ENCODE peak calls at places on chromosomes 11 and 22, in nine cellular contexts. E, W, C, G, Q, Y, O, N and Z are unnamed samples.

GRCh38 chr11:64670975-64671374 is 52.0 kb downstream of the NRXN2 start:
- ATAC-seq in E (no peak), W (no peak), C (no peak), G (no peak), Q (peak; percentile 52), Y (no peak), O (no peak), N (no peak), Z (no peak)

GRCh38 chr11:121497176-121497995 is 44.6 kb upstream of the SORL1-AS1 start:
- ATAC-seq in E (no peak), W (no peak), C (peak; percentile 37), G (no peak), Q (peak; percentile 70), Y (no peak), O (no peak), N (no peak), Z (no peak)

GRCh38 chr11:14107071-14107470 is 144.5 kb downstream of the SPON1 start:
- ATAC-seq in E (no peak), W (no peak), C (no peak), G (no peak), Q (no peak), Y (no peak), O (no peak), N (no peak), Z (no peak)

GRCh38 chr22:22979954-22980353 is 90.4 kb upstream of the GNAZ start:
- ATAC-seq in E (no peak), W (no peak), C (no peak), G (no peak), Q (no peak), Y (no peak), O (no peak), N (no peak), Z (no peak)

GRCh38 chr22:20475115-20475436 is 20.5 kb downstream of the KLHL22 start:
- ATAC-seq in E (no peak), W (no peak), C (no peak), G (no peak), Q (no peak), Y (no peak), O (no peak), N (no peak), Z (no peak)

GRCh38 chr11:59771605-59772004 is 16.4 kb downstream of the STX3 start:
- ATAC-seq in E (no peak), W (no peak), C (no peak), G (no peak), Q (peak; percentile 6), Y (no peak), O (no peak), N (no peak), Z (no peak)

GRCh38 chr11:3217751-3218482 is 696 bp downstream of the MRGPRG start:
- ATAC-seq in E (no peak), W (no peak), C (no peak), G (no peak), Q (no peak), Y (no peak), O (no peak), N (no peak), Z (no peak)

GRCh38 chr11:126893796-126894195 is 106.8 kb downstream of the KIRREL3 start:
- ATAC-seq in E (peak; percentile 64), W (no peak), C (no peak), G (no peak), Q (no peak), Y (no peak), O (no peak), N (no peak), Z (no peak)

GRCh38 chr11:34266987-34267386 is 90.8 kb downstream of the ABTB2 start:
- ATAC-seq in E (no peak), W (no peak), C (no peak), G (peak; percentile 38), Q (no peak), Y (no peak), O (no peak), N (no peak), Z (peak; percentile 41)

GRCh38 chr11:75374646-75375045 is 23.2 kb upstream of the ARRB1 start:
- ATAC-seq in E (no peak), W (no peak), C (no peak), G (no peak), Q (no peak), Y (no peak), O (no peak), N (no peak), Z (no peak)

GRCh38 chr11:123405123-123405592 is 24.9 kb upstream of the GRAMD1B start:
- ATAC-seq in E (no peak), W (no peak), C (peak; percentile 27), G (peak; percentile 94), Q (peak; percentile 54), Y (no peak), O (no peak), N (no peak), Z (no peak)

GRCh38 chr11:66745356-66746235 is 16.6 kb upstream of the SPTBN2 start:
- ATAC-seq in E (peak; percentile 33), W (peak; percentile 32), C (peak; percentile 51), G (peak; percentile 19), Q (peak; percentile 61), Y (peak; percentile 40), O (peak; percentile 67), N (peak; percentile 22), Z (peak; percentile 52)

GRCh38 chr22:41273128-41273527 is 12.9 kb downstream of the RANGAP1 start:
- ATAC-seq in E (no peak), W (no peak), C (no peak), G (no peak), Q (no peak), Y (no peak), O (no peak), N (no peak), Z (no peak)

GRCh38 chr22:23245045-23245798 is 64.9 kb downstream of the BCR start:
- ATAC-seq in E (peak; percentile 18), W (no peak), C (no peak), G (no peak), Q (no peak), Y (no peak), O (no peak), N (no peak), Z (no peak)

GRCh38 chr11:84607975-84608787 is 1019.0 kb downstream of the DLG2 start:
- ATAC-seq in E (no peak), W (no peak), C (no peak), G (peak; percentile 68), Q (peak; percentile 85), Y (no peak), O (no peak), N (no peak), Z (no peak)

GRCh38 chr22:44091021-44091721 is 67.1 kb downstream of the PARVB start:
- ATAC-seq in E (peak; percentile 90), W (peak; percentile 75), C (peak; percentile 53), G (no peak), Q (no peak), Y (no peak), O (peak; percentile 70), N (peak; percentile 40), Z (peak; percentile 77)

GRCh38 chr11:100753144-100753543 is 66.1 kb downstream of the ARHGAP42 start:
- ATAC-seq in E (no peak), W (no peak), C (peak; percentile 91), G (no peak), Q (peak; percentile 65), Y (no peak), O (no peak), N (no peak), Z (no peak)

GRCh38 chr11:6377902-6378694 is 12.2 kb upstream of the SMPD1 start:
- ATAC-seq in E (peak; percentile 50), W (peak; percentile 81), C (no peak), G (peak; percentile 90), Q (peak; percentile 77), Y (no peak), O (peak; percentile 79), N (peak; percentile 32), Z (no peak)

GRCh38 chr11:96033054-96033453 is 109.1 kb upstream of the MTMR2 start:
- ATAC-seq in E (no peak), W (no peak), C (no peak), G (no peak), Q (peak; percentile 73), Y (no peak), O (no peak), N (no peak), Z (no peak)

GRCh38 chr11:126158054-126158791 is 53.2 kb downstream of the RPUSD4 start:
- ATAC-seq in E (no peak), W (no peak), C (no peak), G (no peak), Q (no peak), Y (no peak), O (no peak), N (no peak), Z (no peak)

GRCh38 chr11:13940611-13941256 is 21.8 kb upstream of the SPON1 start:
- ATAC-seq in E (peak; percentile 68), W (peak; percentile 98), C (no peak), G (no peak), Q (peak; percentile 27), Y (peak; percentile 96), O (peak; percentile 95), N (peak; percentile 99), Z (no peak)

GRCh38 chr11:123480290-123480815 is 50.3 kb downstream of the GRAMD1B start:
- ATAC-seq in E (peak; percentile 50), W (peak; percentile 26), C (no peak), G (no peak), Q (no peak), Y (no peak), O (no peak), N (no peak), Z (no peak)

GRCh38 chr11:107824668-107825369 is 33.8 kb downstream of the SLC35F2 start:
- ATAC-seq in E (peak; percentile 81), W (no peak), C (no peak), G (no peak), Q (no peak), Y (no peak), O (no peak), N (no peak), Z (peak; percentile 61)

GRCh38 chr11:74541466-74541865 is 47.9 kb upstream of the LIPT2 start:
- ATAC-seq in E (no peak), W (no peak), C (no peak), G (no peak), Q (no peak), Y (no peak), O (no peak), N (no peak), Z (no peak)

GRCh38 chr11:68321293-68322030 is 9.1 kb downstream of the LRP5 start:
- ATAC-seq in E (no peak), W (no peak), C (no peak), G (peak; percentile 65), Q (peak; percentile 57), Y (no peak), O (no peak), N (no peak), Z (no peak)

GRCh38 chr22:33255781-33256180 is 197.6 kb upstream of the SYN3 start:
- ATAC-seq in E (no peak), W (no peak), C (no peak), G (no peak), Q (no peak), Y (no peak), O (no peak), N (no peak), Z (no peak)

GRCh38 chr11:30992513-30992849 is 377.1 kb downstream of the DCDC1 start:
- ATAC-seq in E (no peak), W (no peak), C (peak; percentile 67), G (no peak), Q (no peak), Y (no peak), O (peak; percentile 68), N (no peak), Z (no peak)

GRCh38 chr11:14622241-14622954 is 21.2 kb upstream of the PDE3B start:
- ATAC-seq in E (peak; percentile 77), W (peak; percentile 71), C (peak; percentile 66), G (no peak), Q (no peak), Y (no peak), O (no peak), N (no peak), Z (no peak)

GRCh38 chr11:11882539-11882938 is 40.8 kb downstream of the USP47 start:
- ATAC-seq in E (no peak), W (no peak), C (no peak), G (no peak), Q (no peak), Y (no peak), O (no peak), N (no peak), Z (no peak)

GRCh38 chr11:20087118-20087521 is 73.2 kb downstream of the DBX1 start:
- ATAC-seq in E (no peak), W (no peak), C (no peak), G (no peak), Q (peak; percentile 76), Y (no peak), O (no peak), N (no peak), Z (no peak)

GRCh38 chr11:490186-490929 is 16.7 kb downstream of the RNH1 start:
- ATAC-seq in E (no peak), W (no peak), C (no peak), G (no peak), Q (no peak), Y (no peak), O (no peak), N (no peak), Z (no peak)